ENCODE peak calls at places on chromosomes 3 and 15, in four cellular contexts. F, Y, W and X are unnamed samples.

GRCh38 chr15:60091150-60091549 is 87.0 kb downstream of the FOXB1 start:
- DNase-seq in F (no peak), W (peak; percentile 90), Y (peak; percentile 17), X (no peak)

GRCh38 chr3:53150247-53151085 is 10.5 kb upstream of the PRKCD start:
- DNase-seq in W (peak; percentile 62), F (no peak), Y (peak; percentile 37), X (no peak)

GRCh38 chr15:73325191-73325980 is 43.4 kb downstream of the HCN4 start:
- DNase-seq in F (peak; percentile 8), W (no peak), Y (peak; percentile 2), X (peak; percentile 63)

GRCh38 chr3:44506961-44507360 is 29.5 kb upstream of the ZNF445 start:
- DNase-seq in Y (no peak), F (no peak), W (no peak), X (no peak)

GRCh38 chr3:100184960-100185566 is 70.8 kb upstream of the FILIP1L start:
- DNase-seq in Y (no peak), W (peak; percentile 26), F (no peak), X (no peak)

GRCh38 chr3:74614133-74614967 is at the start of gene CNTN3:
- DNase-seq in Y (no peak), W (no peak), F (no peak), X (peak; percentile 52)

GRCh38 chr3:55804170-55805095 is 317.3 kb upstream of the WNT5A start:
- DNase-seq in F (peak; percentile 10), W (no peak), Y (no peak), X (no peak)

GRCh38 chr3:72152551-72153476 is 367.9 kb upstream of the PROK2 start:
- DNase-seq in Y (peak; percentile 61), W (peak; percentile 79), F (no peak), X (no peak)

GRCh38 chr15:86773766-86774165 is 694.1 kb downstream of the AGBL1 start:
- DNase-seq in Y (no peak), W (no peak), F (no peak), X (no peak)

DNA sequence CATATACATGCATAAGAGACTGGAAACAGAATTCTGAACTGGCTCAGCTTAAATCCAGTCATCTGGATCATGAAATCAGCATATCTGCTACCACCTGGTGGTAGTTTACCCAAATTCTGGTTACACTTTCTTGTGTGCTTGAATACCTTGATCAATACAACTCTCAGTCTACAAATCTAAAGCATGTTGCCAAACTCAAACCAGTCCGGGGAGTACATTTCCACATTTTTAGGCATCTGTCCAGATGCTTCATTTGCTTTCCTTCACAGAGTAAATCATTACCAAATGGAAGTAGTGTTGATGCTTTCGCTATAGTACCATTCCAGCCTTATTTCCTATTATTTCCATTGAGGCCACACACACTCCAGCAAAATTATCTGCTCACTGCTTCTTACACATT is 126.4 kb downstream of the P2RY1 start:
- DNase-seq in W (peak; percentile 41), Y (no peak), F (peak; percentile 1), X (peak; percentile 31)
- TF ChIP-seq CTCF in W (peak; percentile 12), Y (peak; percentile 15), F (peak; percentile 56), X (peak; percentile 53)

GRCh38 chr3:102741105-102741504 is 306.3 kb downstream of the ZPLD1 start:
- DNase-seq in W (no peak), Y (no peak), F (no peak), X (no peak)
- TF ChIP-seq CTCF in W (no peak), Y (no peak), F (no peak), X (no peak)

GRCh38 chr3:7205535-7206331 is 344.8 kb downstream of the GRM7 start:
- DNase-seq in W (no peak), Y (no peak), F (no peak), X (no peak)

GRCh38 chr3:7203969-7204847 is 343.3 kb downstream of the GRM7 start:
- DNase-seq in Y (no peak), W (no peak), F (no peak), X (no peak)

GRCh38 chr3:7207092-7207491 is 346.2 kb downstream of the GRM7 start:
- DNase-seq in F (no peak), Y (no peak), W (no peak), X (no peak)

GRCh38 chr3:7204848-7205156 is 343.9 kb downstream of the GRM7 start:
- DNase-seq in Y (no peak), F (no peak), W (no peak), X (no peak)

DNA sequence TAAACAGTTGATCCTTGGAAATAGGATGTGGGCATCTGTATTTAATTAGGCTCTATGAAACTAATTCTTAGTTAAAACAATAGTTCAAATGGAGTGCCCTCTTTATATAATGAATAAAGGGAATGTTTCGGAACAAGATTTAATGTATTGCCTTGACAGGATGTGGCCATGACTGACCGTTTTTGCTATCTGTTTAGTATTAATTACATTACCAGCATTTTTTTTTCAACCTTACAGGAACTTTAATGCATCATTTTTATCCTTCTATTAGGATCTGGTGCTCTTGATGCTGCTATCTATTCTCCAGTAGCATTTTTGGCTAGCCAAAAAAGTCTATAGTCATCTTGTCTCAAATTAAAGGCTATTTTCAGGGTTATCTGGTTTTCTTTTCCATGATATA is 340.9 kb downstream of the GRM7 start:
- DNase-seq in F (no peak), W (no peak), Y (no peak), X (no peak)
- TF ChIP-seq CTCF in F (no peak), W (no peak), Y (no peak), X (no peak)

DNA sequence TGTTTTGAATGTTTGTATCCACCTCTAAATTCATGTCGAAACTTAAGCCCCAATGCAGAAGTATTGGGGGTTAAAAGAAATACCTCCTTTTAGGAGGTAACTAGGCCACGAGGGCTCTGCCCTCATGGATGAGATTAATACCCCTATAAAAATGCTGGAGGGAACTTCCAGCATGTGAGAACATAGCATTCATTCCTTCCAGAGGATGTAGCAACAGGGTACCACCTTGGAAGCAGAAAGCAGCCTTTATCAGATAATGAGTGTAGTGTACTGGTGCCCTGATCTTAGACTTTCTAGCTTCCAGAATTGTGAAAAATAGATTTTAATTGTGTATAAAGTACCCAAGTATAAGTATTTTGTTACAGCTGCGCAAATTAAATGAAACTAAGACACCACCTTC is 353.4 kb upstream of the MANF start:
- DNase-seq in F (no peak), W (no peak), Y (no peak), X (no peak)
- TF ChIP-seq CTCF in F (no peak), W (no peak), Y (no peak), X (no peak)

GRCh38 chr3:107531917-107532469 is 9.2 kb downstream of the BBX start:
- DNase-seq in Y (no peak), W (no peak), F (no peak), X (no peak)
- TF ChIP-seq CTCF in Y (no peak), W (no peak), F (no peak), X (no peak)

GRCh38 chr3:168956087-168956486 is 707.4 kb downstream of the MECOM start:
- DNase-seq in F (no peak), W (no peak), Y (no peak), X (no peak)

GRCh38 chr3:168961271-168961670 is 702.2 kb downstream of the MECOM start:
- DNase-seq in W (no peak), Y (no peak), F (no peak), X (no peak)

GRCh38 chr3:168964736-168965135 is 698.8 kb downstream of the MECOM start:
- DNase-seq in W (no peak), Y (no peak), F (no peak), X (no peak)

DNA sequence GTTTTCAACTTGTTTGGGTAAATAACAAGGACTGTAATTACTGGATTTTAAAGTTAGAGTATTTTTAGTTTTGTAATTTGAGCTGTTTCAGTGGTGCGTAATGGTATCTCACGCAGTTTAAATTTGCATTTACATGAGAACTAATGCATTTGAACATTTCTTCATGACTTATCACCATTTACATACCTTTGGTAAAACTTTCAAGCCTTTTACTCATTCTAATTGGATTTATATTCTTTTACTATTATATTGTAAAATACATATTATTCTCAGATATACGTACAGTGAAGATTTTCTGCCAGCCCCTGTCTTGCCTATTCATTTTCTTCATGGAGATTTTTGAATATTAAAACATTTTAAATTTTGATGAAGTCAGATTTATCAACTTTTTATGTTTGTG is 703.8 kb downstream of the MECOM start:
- DNase-seq in F (no peak), W (no peak), Y (no peak), X (no peak)
- TF ChIP-seq CTCF in F (no peak), W (no peak), Y (no peak), X (no peak)

DNA sequence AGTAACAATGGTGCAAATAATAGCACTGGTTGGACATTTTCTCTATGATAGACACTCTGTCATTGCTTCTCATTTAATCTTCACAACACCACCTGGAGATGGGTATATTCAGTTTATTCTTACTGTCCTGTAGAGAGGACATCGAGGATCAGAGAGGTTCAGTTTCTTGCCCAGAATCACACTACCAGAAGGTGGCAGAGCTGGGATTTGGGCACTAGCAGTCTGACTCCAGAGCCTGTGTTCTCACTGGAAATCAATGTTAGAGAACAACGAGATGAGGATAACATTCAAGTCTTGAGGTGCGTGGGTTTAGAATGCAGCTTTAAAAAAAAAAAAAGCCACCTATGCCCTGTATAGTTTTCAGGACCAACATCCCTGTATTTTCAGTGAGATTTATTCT is 127.8 kb downstream of the SYNPR start:
- DNase-seq in Y (no peak), F (no peak), W (no peak), X (no peak)
- TF ChIP-seq CTCF in Y (no peak), F (no peak), W (peak; percentile 9), X (no peak)